ENCODE peak calls at places on chromosome 13, in five cellular contexts. W is heart left ventricle, H is posterior cingulate gyrus, U is cardiac muscle cell, Q is AG09319. P is an unnamed sample.

GRCh38 chr13:50358715-50359367 is 343.6 kb downstream of the KCNRG start:
- DNase-seq in W (no peak), H (no peak), U (no peak), Q (no peak), P (no peak)

GRCh38 chr13:76921516-76921915 is 26.8 kb upstream of the ACOD1 start:
- DNase-seq in W (no peak), H (no peak), U (peak), Q (no peak), P (no peak)

GRCh38 chr13:24194447-24194846 is 33.9 kb downstream of the SPATA13 start:
- DNase-seq in W (no peak), H (no peak), U (no peak), Q (no peak), P (no peak)

GRCh38 chr13:50400930-50401553 is 385.8 kb downstream of the KCNRG start:
- DNase-seq in W (no peak), H (peak), U (peak), Q (peak), P (no peak)

GRCh38 chr13:51581148-51581820 is 3.0 kb upstream of the WDFY2 start:
- DNase-seq in W (no peak), H (no peak), U (no peak), Q (no peak), P (no peak)

GRCh38 chr13:30340367-30341184 is 33.2 kb upstream of the KATNAL1 start:
- DNase-seq in W (peak), H (no peak), U (peak), Q (peak), P (no peak)

GRCh38 chr13:32390048-32390447 is 37.9 kb downstream of the N4BP2L1 start:
- DNase-seq in W (no peak), H (no peak), U (no peak), Q (no peak), P (no peak)

GRCh38 chr13:47033216-47033615 is 136.4 kb upstream of the HTR2A start:
- DNase-seq in W (no peak), H (no peak), U (peak), Q (no peak), P (no peak)

GRCh38 chr13:34931572-34931971 is 10.5 kb upstream of the NBEA start:
- DNase-seq in W (no peak), H (no peak), U (peak), Q (no peak), P (no peak)

GRCh38 chr13:57191667-57192066 is 24.7 kb downstream of the PRR20E start:
- DNase-seq in W (no peak), H (no peak), U (no peak), Q (no peak), P (no peak)

GRCh38 chr13:52599037-52599852 is 43.0 kb upstream of the HNRNPA1L2 start:
- DNase-seq in W (peak), H (no peak), U (peak), Q (no peak), P (no peak)

GRCh38 chr13:60701919-60702318 is 304.9 kb downstream of the TDRD3 start:
- DNase-seq in W (no peak), H (no peak), U (no peak), Q (no peak), P (no peak)

GRCh38 chr13:32650705-32651311 is 64.6 kb downstream of the PDS5B start:
- DNase-seq in W (peak), H (peak), U (peak), Q (peak), P (peak)

GRCh38 chr13:77981191-77981925 is 62.7 kb upstream of the EDNRB start:
- DNase-seq in W (no peak), H (no peak), U (peak), Q (no peak), P (no peak)

GRCh38 chr13:26956532-26957142 is 196.1 kb upstream of the GPR12 start:
- DNase-seq in W (no peak), H (no peak), U (no peak), Q (no peak), P (no peak)

GRCh38 chr13:73767747-73768315 is 366.4 kb downstream of the KLF12 start:
- DNase-seq in W (no peak), H (no peak), U (no peak), Q (no peak), P (peak)

GRCh38 chr13:99150575-99151370 is 49.9 kb upstream of the UBAC2 start:
- DNase-seq in W (no peak), H (no peak), U (peak), Q (peak), P (no peak)

GRCh38 chr13:33606692-33607091 is 211.3 kb upstream of the RFC3 start:
- DNase-seq in W (no peak), H (peak), U (peak), Q (no peak), P (peak)

GRCh38 chr13:30362869-30363268 is 55.5 kb upstream of the KATNAL1 start:
- DNase-seq in W (no peak), H (peak), U (peak), Q (no peak), P (no peak)

P was measured in neural crest cell.